ENCODE peak calls at places on chromosomes 3 and 15, in seven cellular contexts. O is neuronal stem cell, Z is mesendoderm, A is IMR-90, E is mesenchymal stem cell, H is trophoblast cell, S is H1. L is an unnamed sample.

GRCh38 chr15:50697109-50697797 is 10.7 kb upstream of the TRPM7 start:
- DNase-seq in O (no peak), Z (no peak), A (peak), E (peak), H (no peak), S (no peak), L (no peak)

GRCh38 chr3:143363276-143363675 is 243.7 kb downstream of the CHST2 start:
- DNase-seq in O (no peak), Z (no peak), A (no peak), E (peak), H (no peak), S (no peak), L (no peak)

GRCh38 chr15:76196286-76196948 is 114.9 kb downstream of the ETFA start:
- DNase-seq in O (no peak), Z (peak), A (peak), E (peak), H (no peak), S (no peak), L (no peak)

GRCh38 chr3:74287557-74287956 is 326.9 kb downstream of the CNTN3 start:
- DNase-seq in O (no peak), Z (peak), A (peak), E (no peak), H (no peak), S (no peak), L (no peak)

GRCh38 chr3:56157693-56158092 is 310.6 kb downstream of the ERC2 start:
- DNase-seq in O (no peak), Z (peak), A (no peak), E (peak), H (peak), S (no peak), L (no peak)

GRCh38 chr3:67362686-67363085 is 291.7 kb downstream of the SUCLG2 start:
- DNase-seq in O (no peak), Z (peak), A (peak), E (no peak), H (peak), S (no peak), L (peak)

GRCh38 chr3:151859125-151859741 is 14.2 kb upstream of the SUCNR1 start:
- DNase-seq in O (no peak), Z (no peak), A (no peak), E (no peak), H (no peak), S (no peak), L (no peak)

GRCh38 chr3:136070953-136071949 is 105.7 kb downstream of the PPP2R3A start:
- DNase-seq in O (no peak), Z (peak), A (peak), E (peak), H (peak), S (no peak), L (no peak)

GRCh38 chr15:32956006-32956405 is 238.2 kb downstream of the GREM1 start:
- DNase-seq in O (peak), Z (peak), A (peak), E (peak), H (peak), S (no peak), L (peak)

GRCh38 chr3:10353160-10353559 is 32.2 kb upstream of the SEC13 start:
- DNase-seq in O (no peak), Z (no peak), A (peak), E (no peak), H (no peak), S (no peak), L (no peak)

GRCh38 chr15:69088300-69088965 is 72.0 kb upstream of the GLCE start:
- DNase-seq in O (no peak), Z (peak), A (no peak), E (no peak), H (peak), S (no peak), L (peak)

GRCh38 chr3:167684389-167684993 is 30.7 kb upstream of the WDR49 start:
- DNase-seq in O (peak), Z (peak), A (peak), E (peak), H (peak), S (peak), L (no peak)

GRCh38 chr15:73130830-73131229 is 78.6 kb downstream of the NEO1 start:
- DNase-seq in O (no peak), Z (no peak), A (no peak), E (no peak), H (no peak), S (no peak), L (no peak)

GRCh38 chr15:68528891-68529290 is 49.9 kb upstream of the CORO2B start:
- DNase-seq in O (no peak), Z (no peak), A (no peak), E (no peak), H (no peak), S (no peak), L (no peak)

GRCh38 chr3:39255503-39256325 is 24.1 kb downstream of the CX3CR1 start:
- DNase-seq in O (no peak), Z (no peak), A (no peak), E (no peak), H (peak), S (no peak), L (no peak)

GRCh38 chr3:64131755-64132154 is 93.5 kb downstream of the PRICKLE2 start:
- DNase-seq in O (no peak), Z (no peak), A (no peak), E (peak), H (no peak), S (no peak), L (no peak)

GRCh38 chr3:64129581-64129980 is 95.7 kb downstream of the PRICKLE2 start:
- DNase-seq in O (no peak), Z (no peak), A (no peak), E (no peak), H (no peak), S (no peak), L (no peak)

GRCh38 chr3:64125561-64125960 is 99.7 kb downstream of the PRICKLE2 start:
- DNase-seq in O (no peak), Z (no peak), A (no peak), E (no peak), H (peak), S (no peak), L (no peak)

GRCh38 chr3:64130436-64130835 is 94.8 kb downstream of the PRICKLE2 start:
- DNase-seq in O (no peak), Z (no peak), A (no peak), E (no peak), H (no peak), S (no peak), L (no peak)

GRCh38 chr3:64129106-64129505 is 96.2 kb downstream of the PRICKLE2 start:
- DNase-seq in O (no peak), Z (no peak), A (no peak), E (no peak), H (no peak), S (no peak), L (no peak)
- H2BK5ac ChIP-seq in O (no peak), Z (no peak), A (no peak), E (no peak), H (no peak), S (no peak), L (no peak)

DNA sequence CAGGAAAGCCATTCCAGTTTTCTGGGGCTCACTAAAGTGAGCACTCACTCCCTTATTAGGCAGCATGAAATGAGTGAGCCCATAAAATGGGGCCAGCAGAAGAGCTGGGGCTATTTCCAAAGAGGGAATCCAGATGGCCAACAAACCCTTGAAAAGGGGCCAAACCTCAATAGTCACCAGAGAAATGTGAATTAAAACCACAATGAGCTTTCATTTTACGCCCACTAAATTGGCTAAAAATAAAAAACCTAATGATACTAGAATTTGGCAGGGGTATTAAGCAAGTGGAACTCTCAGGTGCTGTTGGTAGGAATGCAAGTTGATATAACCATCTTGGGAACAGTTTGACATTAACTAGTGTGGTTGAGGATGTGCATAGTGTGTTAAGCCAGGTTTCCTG is 42.1 kb upstream of the RAF1 start:
- DNase-seq in O (no peak), Z (no peak), A (peak), E (no peak), H (no peak), S (no peak), L (no peak)
- H2BK5ac ChIP-seq in O (no peak), Z (no peak), A (no peak), E (no peak), H (no peak), S (no peak), L (no peak)

GRCh38 chr3:57777774-57778173 is 21.7 kb downstream of the SLMAP start:
- DNase-seq in O (no peak), Z (no peak), A (peak), E (no peak), H (no peak), S (no peak), L (no peak)
- H2BK5ac ChIP-seq in O (no peak), Z (no peak), A (no peak), E (no peak), H (no peak), S (no peak), L (no peak)

DNA sequence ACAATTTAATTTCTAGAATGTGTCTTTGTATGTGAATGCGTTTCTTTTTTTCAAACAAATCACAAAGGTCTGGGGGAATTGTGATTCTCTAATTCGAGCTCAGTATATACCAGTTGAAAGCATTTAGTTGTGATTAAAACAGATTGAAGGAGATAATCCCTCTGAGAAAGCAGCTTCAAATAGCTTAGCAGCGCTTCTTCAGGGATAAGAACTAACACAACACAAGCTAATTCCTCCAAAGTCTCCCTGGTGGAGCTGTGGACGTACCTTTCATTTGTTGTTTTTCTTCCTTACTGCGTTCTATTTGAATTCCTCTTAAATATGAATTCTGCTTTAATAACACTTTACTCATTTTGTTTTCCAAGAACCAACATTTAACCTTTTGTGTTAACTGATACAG is 286.7 kb downstream of the ROBO2 start:
- DNase-seq in O (no peak), Z (no peak), A (no peak), E (no peak), H (no peak), S (no peak), L (no peak)
- H2BK5ac ChIP-seq in O (no peak), Z (no peak), A (no peak), E (no peak), H (no peak), S (no peak), L (no peak)